ENCODE peak calls at places on chromosomes 6 and 20, in nine cellular contexts. One of them, this sample, is unnamed.

GRCh38 chr20:371755-372542 is 8.6 kb upstream of the TRIB3 start:
- DNase-seq in PC-3: peak; percentile 98
- DNase-seq in WTC11: no peak
- DNase-seq in ovary: no peak
- DNase-seq in lung: peak; percentile 92
- DNase-seq in IMR-90: peak; percentile 88
- DNase-seq in Calu3: peak; percentile 83
- DNase-seq in endothelial cell: peak; percentile 41
- DNase-seq in B cell: no peak
- DNase-seq in this sample: no peak

GRCh38 chr6:34226731-34227586 is 9.7 kb upstream of the HMGA1 start:
- DNase-seq in B cell: no peak
- DNase-seq in Calu3: no peak
- DNase-seq in WTC11: peak; percentile 66
- DNase-seq in PC-3: no peak
- DNase-seq in endothelial cell: no peak
- DNase-seq in ovary: no peak
- DNase-seq in IMR-90: no peak
- DNase-seq in lung: no peak
- DNase-seq in this sample: no peak

GRCh38 chr6:72825265-72825918 is 203.5 kb downstream of the KCNQ5 start:
- DNase-seq in B cell: no peak
- DNase-seq in PC-3: peak; percentile 42
- DNase-seq in WTC11: no peak
- DNase-seq in endothelial cell: no peak
- DNase-seq in IMR-90: peak; percentile 69
- DNase-seq in ovary: no peak
- DNase-seq in Calu3: no peak
- DNase-seq in lung: no peak
- DNase-seq in this sample: no peak

GRCh38 chr6:112203577-112204349 is 50.6 kb downstream of the LAMA4 start:
- DNase-seq in PC-3: peak; percentile 96
- DNase-seq in lung: no peak
- DNase-seq in ovary: no peak
- DNase-seq in endothelial cell: no peak
- DNase-seq in IMR-90: peak; percentile 95
- DNase-seq in B cell: no peak
- DNase-seq in WTC11: no peak
- DNase-seq in Calu3: peak; percentile 9
- DNase-seq in this sample: no peak

GRCh38 chr6:62285612-62286469 is at the start of gene KHDRBS2:
- DNase-seq in B cell: peak; percentile 91
- DNase-seq in lung: peak; percentile 91
- DNase-seq in Calu3: no peak
- DNase-seq in WTC11: peak; percentile 67
- DNase-seq in endothelial cell: no peak
- DNase-seq in PC-3: no peak
- DNase-seq in ovary: peak; percentile 28
- DNase-seq in IMR-90: no peak
- DNase-seq in this sample: peak; percentile 92

GRCh38 chr20:13255356-13255755 is 34.3 kb downstream of the ISM1 start:
- DNase-seq in WTC11: no peak
- DNase-seq in B cell: no peak
- DNase-seq in endothelial cell: no peak
- DNase-seq in lung: no peak
- DNase-seq in ovary: no peak
- DNase-seq in IMR-90: no peak
- DNase-seq in Calu3: no peak
- DNase-seq in PC-3: no peak
- DNase-seq in this sample: no peak

GRCh38 chr6:14770572-14770971 is 475.3 kb upstream of the JARID2 start:
- DNase-seq in PC-3: no peak
- DNase-seq in endothelial cell: no peak
- DNase-seq in lung: no peak
- DNase-seq in WTC11: no peak
- DNase-seq in Calu3: no peak
- DNase-seq in ovary: no peak
- DNase-seq in IMR-90: peak; percentile 90
- DNase-seq in B cell: no peak
- DNase-seq in this sample: no peak

GRCh38 chr6:116220172-116220571 is 33.7 kb downstream of the TSPYL4 start:
- DNase-seq in Calu3: no peak
- DNase-seq in IMR-90: peak; percentile 10
- DNase-seq in B cell: no peak
- DNase-seq in WTC11: no peak
- DNase-seq in ovary: no peak
- DNase-seq in lung: no peak
- DNase-seq in endothelial cell: no peak
- DNase-seq in PC-3: no peak
- DNase-seq in this sample: no peak

GRCh38 chr20:46099491-46100287 is 9.9 kb upstream of the NCOA5 start:
- DNase-seq in endothelial cell: peak; percentile 48
- DNase-seq in PC-3: no peak
- DNase-seq in IMR-90: no peak
- DNase-seq in lung: no peak
- DNase-seq in ovary: no peak
- DNase-seq in WTC11: peak; percentile 76
- DNase-seq in Calu3: no peak
- DNase-seq in B cell: peak; percentile 77
- DNase-seq in this sample: peak; percentile 32

GRCh38 chr6:23282243-23283021 is 713.1 kb downstream of the HDGFL1 start:
- DNase-seq in endothelial cell: no peak
- DNase-seq in PC-3: no peak
- DNase-seq in IMR-90: no peak
- DNase-seq in ovary: no peak
- DNase-seq in B cell: no peak
- DNase-seq in WTC11: no peak
- DNase-seq in lung: no peak
- DNase-seq in Calu3: no peak
- DNase-seq in this sample: no peak

GRCh38 chr20:6008254-6008653 is 45.6 kb downstream of the LRRN4 start:
- DNase-seq in ovary: peak; percentile 62
- DNase-seq in PC-3: peak; percentile 92
- DNase-seq in WTC11: no peak
- DNase-seq in IMR-90: peak; percentile 92
- DNase-seq in B cell: no peak
- DNase-seq in lung: peak; percentile 72
- DNase-seq in Calu3: peak; percentile 8
- DNase-seq in endothelial cell: no peak
- DNase-seq in this sample: no peak

GRCh38 chr6:13711384-13711725 is 280 bp downstream of the RANBP9 start:
- DNase-seq in PC-3: no peak
- DNase-seq in WTC11: no peak
- DNase-seq in Calu3: no peak
- DNase-seq in B cell: peak; percentile 54
- DNase-seq in ovary: no peak
- DNase-seq in endothelial cell: no peak
- DNase-seq in IMR-90: no peak
- DNase-seq in lung: no peak
- DNase-seq in this sample: no peak

GRCh38 chr6:108562503-108562993 is 1.8 kb downstream of the FOXO3 start:
- DNase-seq in B cell: no peak
- DNase-seq in Calu3: peak; percentile 76
- DNase-seq in ovary: peak; percentile 73
- DNase-seq in endothelial cell: peak; percentile 63
- DNase-seq in WTC11: peak; percentile 74
- DNase-seq in lung: peak; percentile 81
- DNase-seq in IMR-90: peak; percentile 81
- DNase-seq in PC-3: peak; percentile 71
- DNase-seq in this sample: peak; percentile 45

GRCh38 chr6:71473908-71474307 is 185.3 kb downstream of the OGFRL1 start:
- DNase-seq in lung: peak; percentile 82
- DNase-seq in Calu3: peak; percentile 33
- DNase-seq in WTC11: no peak
- DNase-seq in B cell: no peak
- DNase-seq in endothelial cell: no peak
- DNase-seq in ovary: no peak
- DNase-seq in IMR-90: peak; percentile 97
- DNase-seq in PC-3: peak; percentile 77
- DNase-seq in this sample: no peak

GRCh38 chr20:60454491-60454890 is 496.3 kb downstream of the CDH26 start:
- DNase-seq in Calu3: no peak
- DNase-seq in ovary: no peak
- DNase-seq in B cell: no peak
- DNase-seq in IMR-90: no peak
- DNase-seq in WTC11: no peak
- DNase-seq in lung: no peak
- DNase-seq in PC-3: no peak
- DNase-seq in endothelial cell: no peak
- DNase-seq in this sample: no peak

GRCh38 chr20:60453388-60453787 is 495.2 kb downstream of the CDH26 start:
- DNase-seq in lung: no peak
- DNase-seq in IMR-90: no peak
- DNase-seq in B cell: no peak
- DNase-seq in ovary: no peak
- DNase-seq in WTC11: no peak
- DNase-seq in endothelial cell: no peak
- DNase-seq in PC-3: no peak
- DNase-seq in Calu3: no peak
- DNase-seq in this sample: no peak

GRCh38 chr20:60459212-60459611 is 501.0 kb downstream of the CDH26 start:
- DNase-seq in endothelial cell: no peak
- DNase-seq in ovary: no peak
- DNase-seq in PC-3: no peak
- DNase-seq in WTC11: no peak
- DNase-seq in lung: no peak
- DNase-seq in Calu3: no peak
- DNase-seq in B cell: no peak
- DNase-seq in IMR-90: no peak
- DNase-seq in this sample: no peak

GRCh38 chr20:60455272-60455671 is 497.0 kb downstream of the CDH26 start:
- DNase-seq in Calu3: no peak
- DNase-seq in IMR-90: no peak
- DNase-seq in lung: no peak
- DNase-seq in ovary: no peak
- DNase-seq in WTC11: no peak
- DNase-seq in PC-3: no peak
- DNase-seq in endothelial cell: no peak
- DNase-seq in B cell: no peak
- DNase-seq in this sample: no peak

GRCh38 chr20:60453847-60454246 is 495.6 kb downstream of the CDH26 start:
- DNase-seq in B cell: no peak
- DNase-seq in PC-3: no peak
- DNase-seq in Calu3: no peak
- DNase-seq in endothelial cell: peak; percentile 7
- DNase-seq in WTC11: peak; percentile 65
- DNase-seq in IMR-90: no peak
- DNase-seq in ovary: no peak
- DNase-seq in lung: no peak
- DNase-seq in this sample: peak; percentile 46
- TF ChIP-seq CTCF in B cell: no peak
- TF ChIP-seq CTCF in PC-3: no peak
- TF ChIP-seq CTCF in Calu3: no peak
- TF ChIP-seq CTCF in endothelial cell: no peak
- TF ChIP-seq CTCF in WTC11: no peak
- TF ChIP-seq CTCF in IMR-90: no peak
- TF ChIP-seq CTCF in ovary: no peak
- TF ChIP-seq CTCF in lung: no peak
- TF ChIP-seq CTCF in this sample: no peak

GRCh38 chr6:28969129-28969528 is 36.0 kb downstream of the ZNF311 start:
- DNase-seq in ovary: no peak
- DNase-seq in B cell: no peak
- DNase-seq in PC-3: no peak
- DNase-seq in IMR-90: no peak
- DNase-seq in Calu3: no peak
- DNase-seq in lung: no peak
- DNase-seq in endothelial cell: no peak
- DNase-seq in WTC11: peak; percentile 78
- DNase-seq in this sample: no peak
- TF ChIP-seq CTCF in ovary: no peak
- TF ChIP-seq CTCF in B cell: no peak
- TF ChIP-seq CTCF in PC-3: no peak
- TF ChIP-seq CTCF in IMR-90: no peak
- TF ChIP-seq CTCF in Calu3: no peak
- TF ChIP-seq CTCF in lung: no peak
- TF ChIP-seq CTCF in endothelial cell: no peak
- TF ChIP-seq CTCF in WTC11: no peak
- TF ChIP-seq CTCF in this sample: no peak

GRCh38 chr6:89364586-89364985 is 12.1 kb upstream of the UBE2J1 start:
- DNase-seq in lung: no peak
- DNase-seq in PC-3: no peak
- DNase-seq in ovary: no peak
- DNase-seq in endothelial cell: no peak
- DNase-seq in B cell: no peak
- DNase-seq in IMR-90: no peak
- DNase-seq in Calu3: no peak
- DNase-seq in WTC11: no peak
- DNase-seq in this sample: no peak

GRCh38 chr6:89371849-89372505 is 19.5 kb upstream of the UBE2J1 start:
- DNase-seq in WTC11: peak; percentile 90
- DNase-seq in endothelial cell: peak; percentile 85
- DNase-seq in IMR-90: peak; percentile 26
- DNase-seq in PC-3: peak; percentile 73
- DNase-seq in Calu3: peak; percentile 83
- DNase-seq in B cell: peak; percentile 84
- DNase-seq in ovary: peak; percentile 42
- DNase-seq in lung: peak; percentile 82
- DNase-seq in this sample: peak; percentile 83

GRCh38 chr6:89369009-89369408 is 16.5 kb upstream of the UBE2J1 start:
- DNase-seq in IMR-90: peak; percentile 46
- DNase-seq in ovary: peak; percentile 64
- DNase-seq in WTC11: peak; percentile 50
- DNase-seq in B cell: no peak
- DNase-seq in endothelial cell: peak; percentile 26
- DNase-seq in Calu3: peak; percentile 51
- DNase-seq in PC-3: peak; percentile 72
- DNase-seq in lung: peak; percentile 64
- DNase-seq in this sample: peak; percentile 28

GRCh38 chr6:89372506-89372901 is 20.0 kb upstream of the UBE2J1 start:
- DNase-seq in WTC11: no peak
- DNase-seq in endothelial cell: no peak
- DNase-seq in Calu3: no peak
- DNase-seq in ovary: no peak
- DNase-seq in PC-3: no peak
- DNase-seq in IMR-90: no peak
- DNase-seq in lung: no peak
- DNase-seq in B cell: no peak
- DNase-seq in this sample: no peak

DNA sequence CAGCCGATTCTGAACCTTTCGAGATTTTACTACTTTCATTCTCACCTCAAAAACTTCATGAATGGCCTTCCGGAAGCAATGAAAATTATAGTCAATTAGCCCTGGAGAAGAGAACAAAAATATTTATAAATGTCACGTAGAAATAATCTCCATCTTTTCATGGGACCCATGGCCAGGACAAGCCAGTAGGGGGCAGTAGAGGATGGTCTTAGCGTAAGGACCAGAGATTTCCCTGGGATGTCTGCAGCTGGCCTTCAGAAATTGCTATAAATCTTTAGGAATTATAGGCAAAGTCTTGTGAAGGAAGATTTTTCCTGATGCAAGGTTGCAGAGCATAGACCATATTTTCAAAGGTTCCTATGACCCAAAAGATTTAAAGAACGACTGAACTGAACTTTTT is 15.6 kb upstream of the UBE2J1 start:
- DNase-seq in B cell: peak; percentile 58
- DNase-seq in WTC11: peak; percentile 70
- DNase-seq in endothelial cell: peak; percentile 70
- DNase-seq in IMR-90: peak; percentile 45
- DNase-seq in PC-3: peak; percentile 66
- DNase-seq in Calu3: peak; percentile 74
- DNase-seq in ovary: peak; percentile 34
- DNase-seq in lung: peak; percentile 57
- DNase-seq in this sample: peak; percentile 79
- TF ChIP-seq CTCF in B cell: peak; percentile 85
- TF ChIP-seq CTCF in WTC11: peak; percentile 66
- TF ChIP-seq CTCF in endothelial cell: peak; percentile 83
- TF ChIP-seq CTCF in IMR-90: peak; percentile 80
- TF ChIP-seq CTCF in PC-3: peak; percentile 83
- TF ChIP-seq CTCF in Calu3: peak; percentile 51
- TF ChIP-seq CTCF in ovary: peak; percentile 39
- TF ChIP-seq CTCF in lung: peak; percentile 60
- TF ChIP-seq CTCF in this sample: peak; percentile 90

GRCh38 chr6:125512621-125513020 is 210.9 kb upstream of the HDDC2 start:
- DNase-seq in WTC11: no peak
- DNase-seq in B cell: no peak
- DNase-seq in ovary: no peak
- DNase-seq in Calu3: no peak
- DNase-seq in PC-3: peak; percentile 5
- DNase-seq in lung: no peak
- DNase-seq in endothelial cell: no peak
- DNase-seq in IMR-90: no peak
- DNase-seq in this sample: no peak
- TF ChIP-seq CTCF in WTC11: peak; percentile 26
- TF ChIP-seq CTCF in B cell: no peak
- TF ChIP-seq CTCF in ovary: no peak
- TF ChIP-seq CTCF in Calu3: peak; percentile 13
- TF ChIP-seq CTCF in PC-3: peak; percentile 48
- TF ChIP-seq CTCF in lung: no peak
- TF ChIP-seq CTCF in endothelial cell: peak; percentile 34
- TF ChIP-seq CTCF in IMR-90: peak; percentile 14
- TF ChIP-seq CTCF in this sample: no peak